ENCODE peak calls at places on chromosomes 5 and 9, in four cellular contexts. M is HepG2, A is K562, Q is GM12878. C is an unnamed sample.

GRCh38 chr9:2017459-2018161 is 2.5 kb downstream of the SMARCA2 start:
- DNase-seq in M (peak; percentile 20), Q (no peak), A (peak; percentile 45), C (peak; percentile 74)

GRCh38 chr5:57450991-57451876 is 31.4 kb downstream of the ACTBL2 start:
- DNase-seq in A (no peak), M (no peak), Q (no peak), C (no peak)

GRCh38 chr9:130770679-130771442 is 64.2 kb upstream of the ABL1 start:
- DNase-seq in A (peak; percentile 91), Q (no peak), M (peak; percentile 50), C (peak; percentile 77)

GRCh38 chr5:158589939-158590338 is 509.8 kb downstream of the EBF1 start:
- DNase-seq in A (no peak), M (no peak), Q (no peak), C (no peak)

GRCh38 chr9:70634696-70635095 is 220.2 kb upstream of the KLF9 start:
- DNase-seq in Q (no peak), M (no peak), A (no peak), C (no peak)

GRCh38 chr9:5512658-5513452 is 2.5 kb downstream of the PDCD1LG2 start:
- DNase-seq in M (no peak), A (no peak), Q (no peak), C (no peak)

GRCh38 chr5:54610197-54610898 is 92.8 kb downstream of the SNX18 start:
- DNase-seq in Q (peak; percentile 51), A (no peak), M (no peak), C (no peak)

GRCh38 chr9:3179716-3180115 is 335.8 kb upstream of the PUM3 start:
- DNase-seq in Q (no peak), A (no peak), M (no peak), C (no peak)

GRCh38 chr9:133111461-133112360 is 9.3 kb downstream of the RALGDS start:
- DNase-seq in M (no peak), A (no peak), Q (no peak), C (no peak)

GRCh38 chr9:14296462-14296861 is 17.5 kb downstream of the NFIB start:
- DNase-seq in M (no peak), Q (no peak), A (no peak), C (no peak)

GRCh38 chr9:30036558-30036957 is 2347.9 kb upstream of the ACO1 start:
- DNase-seq in A (no peak), M (no peak), Q (no peak), C (no peak)

GRCh38 chr9:80522465-80522864 is 950.7 kb downstream of the TLE4 start:
- DNase-seq in A (no peak), M (no peak), Q (no peak), C (no peak)

GRCh38 chr5:66596791-66597757 is 881 bp downstream of the MAST4 start:
- DNase-seq in A (no peak), Q (no peak), M (no peak), C (peak; percentile 53)

GRCh38 chr5:123117989-123118388 is 28.9 kb downstream of the PRDM6 start:
- DNase-seq in Q (no peak), M (no peak), A (no peak), C (no peak)

GRCh38 chr9:4793412-4794005 is 765 bp downstream of the RCL1 start:
- DNase-seq in Q (no peak), A (no peak), M (no peak), C (no peak)

GRCh38 chr9:114908104-114908621 is 22.2 kb downstream of the TNFSF8 start:
- DNase-seq in Q (no peak), M (peak; percentile 83), A (no peak), C (no peak)

GRCh38 chr5:54063817-54064216 is 246.6 kb downstream of the ARL15 start:
- DNase-seq in M (no peak), Q (no peak), A (no peak), C (no peak)

GRCh38 chr9:129164246-129164930 is 13.7 kb downstream of the IER5L start:
- DNase-seq in A (no peak), M (peak; percentile 72), Q (no peak), C (peak; percentile 63)

GRCh38 chr9:19049872-19050636 is 827 bp downstream of the RRAGA start:
- DNase-seq in Q (no peak), M (no peak), A (no peak), C (peak; percentile 54)

GRCh38 chr5:137708796-137709559 is 26.9 kb downstream of the KLHL3 start:
- DNase-seq in M (no peak), Q (no peak), A (no peak), C (no peak)

GRCh38 chr9:122498883-122499288 is 11.7 kb upstream of the OR1J2 start:
- DNase-seq in Q (no peak), A (peak; percentile 35), M (peak; percentile 24), C (peak; percentile 78)

GRCh38 chr9:81861644-81862043 is 66.6 kb upstream of the SPATA31D4 start:
- DNase-seq in M (no peak), Q (no peak), A (no peak), C (no peak)

GRCh38 chr9:129242971-129243561 is 65.0 kb upstream of the IER5L start:
- DNase-seq in M (no peak), A (no peak), Q (no peak), C (no peak)

GRCh38 chr5:39399135-39400036 is 25.4 kb downstream of the DAB2 start:
- DNase-seq in A (peak; percentile 73), Q (no peak), M (peak; percentile 30), C (peak; percentile 11)

GRCh38 chr9:82354260-82354659 is 365.7 kb downstream of the SPATA31D1 start:
- DNase-seq in A (no peak), Q (no peak), M (no peak), C (no peak)

GRCh38 chr5:172542651-172543131 is 88.4 kb upstream of the SH3PXD2B start:
- DNase-seq in A (no peak), M (no peak), Q (no peak), C (no peak)

GRCh38 chr5:62090953-62091352 is 215.1 kb upstream of the KIF2A start:
- DNase-seq in Q (no peak), A (no peak), M (no peak), C (no peak)

GRCh38 chr5:173268750-173269580 is 34.0 kb upstream of the NKX2-5 start:
- DNase-seq in A (no peak), Q (no peak), M (no peak), C (no peak)

GRCh38 chr9:26142201-26142600 is 464.0 kb upstream of the TUSC1 start:
- DNase-seq in Q (no peak), M (no peak), A (no peak), C (no peak)

GRCh38 chr5:142277796-142278195 is 47.0 kb downstream of the SPRY4 start:
- DNase-seq in Q (no peak), A (no peak), M (no peak), C (no peak)

GRCh38 chr5:77285442-77285841 is 75.0 kb downstream of the PDE8B start:
- DNase-seq in M (no peak), Q (no peak), A (no peak), C (no peak)
- H3K27me3 ChIP-seq in M (no peaks in the 10 kb centered on the region), Q (no peaks in the 10 kb centered on the region), A (peaks cover 12% of the 10 kb centered on the region), C (no peaks in the 10 kb centered on the region)

DNA sequence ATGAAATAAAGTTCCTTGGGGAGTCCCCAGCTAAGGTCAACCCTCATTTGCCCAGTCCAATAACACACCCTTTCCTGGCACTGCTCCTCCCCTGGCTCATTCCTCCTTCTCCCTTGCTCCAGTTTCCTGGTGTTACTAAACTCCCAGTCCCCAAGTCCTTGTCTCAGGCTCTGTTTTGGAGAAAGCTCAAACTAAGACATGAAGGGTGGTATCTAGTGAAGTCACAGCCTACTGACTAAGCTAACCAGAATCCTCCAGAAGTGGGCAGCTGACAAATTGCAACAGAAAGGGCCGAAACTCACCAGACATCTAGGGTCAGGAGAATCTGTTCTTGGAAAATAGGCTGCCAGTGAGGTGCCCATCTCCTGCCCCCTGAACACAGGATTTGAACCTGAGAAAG is 118.7 kb upstream of the NEK6 start:
- DNase-seq in M (no peak), Q (no peak), A (no peak), C (no peak)
- TF ChIP-seq JUNB in M (no peak), Q (no peak), A (no peak), C (no peak)

GRCh38 chr9:22005700-22006605 is 3.2 kb downstream of the CDKN2B start:
- DNase-seq in A (no peak), Q (no peak), M (no peak), C (peak; percentile 69)
- TF ChIP-seq EZH2 in A (no peak), Q (no peak), M (no peak), C (peak; percentile 68)

DNA sequence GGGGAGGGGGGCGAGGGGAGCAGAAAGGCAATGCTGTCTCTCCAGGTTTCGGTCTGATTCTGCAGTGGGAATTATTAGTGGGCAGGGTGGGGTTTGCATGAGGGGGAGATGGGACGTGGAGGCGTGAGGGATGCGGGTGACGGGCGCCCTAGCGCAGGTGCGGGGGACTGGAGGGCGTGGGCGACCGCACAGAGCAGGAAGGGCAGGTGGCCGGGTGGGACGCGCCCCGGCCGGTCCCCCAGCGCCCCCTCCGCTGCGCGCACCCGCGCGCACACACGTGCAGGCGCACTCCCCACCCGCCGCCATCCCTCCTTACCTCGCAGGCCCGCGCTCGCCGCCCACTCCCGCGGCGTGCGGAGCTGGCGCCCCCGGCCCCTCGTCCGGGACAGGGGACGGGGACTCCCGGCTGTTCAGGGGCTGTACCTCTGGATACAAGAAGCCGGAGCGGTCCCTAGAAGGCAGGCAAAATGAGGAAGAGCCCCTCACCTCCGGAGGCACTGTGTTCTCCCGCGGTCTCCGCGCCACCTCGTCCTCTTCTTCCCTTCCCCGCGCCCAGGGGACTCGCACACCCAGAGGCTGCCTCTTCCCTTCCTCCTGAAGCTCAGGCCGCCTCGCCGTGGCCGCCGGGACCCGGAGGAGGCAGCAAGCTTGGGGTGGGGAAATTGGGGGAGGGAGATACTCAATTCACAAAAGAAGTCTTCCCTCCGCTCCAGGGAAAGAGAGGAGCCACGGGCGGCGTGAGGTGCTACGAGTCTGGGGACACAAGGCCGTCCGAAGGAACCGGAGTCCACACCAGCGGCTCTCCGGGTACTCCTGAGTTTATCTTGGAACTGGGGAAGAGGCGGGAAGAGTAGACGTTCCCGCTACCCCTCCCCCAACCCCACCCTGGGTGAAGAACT is 1.3 kb upstream of the GABRB2 start:
- DNase-seq in A (no peak), M (no peak), Q (no peak), C (peak; percentile 48)
- H3K27me3 ChIP-seq in A (no peaks in the 10 kb centered on the region), M (no peaks in the 10 kb centered on the region), Q (peaks cover 8% of the 10 kb centered on the region), C (peaks cover 78% of the 10 kb centered on the region)

GRCh38 chr5:86838078-86838477 is 220.3 kb downstream of the COX7C start:
- DNase-seq in A (no peak), Q (no peak), M (no peak), C (no peak)
- TF ChIP-seq JUNB in A (no peak), Q (no peak), M (no peak), C (no peak)

DNA sequence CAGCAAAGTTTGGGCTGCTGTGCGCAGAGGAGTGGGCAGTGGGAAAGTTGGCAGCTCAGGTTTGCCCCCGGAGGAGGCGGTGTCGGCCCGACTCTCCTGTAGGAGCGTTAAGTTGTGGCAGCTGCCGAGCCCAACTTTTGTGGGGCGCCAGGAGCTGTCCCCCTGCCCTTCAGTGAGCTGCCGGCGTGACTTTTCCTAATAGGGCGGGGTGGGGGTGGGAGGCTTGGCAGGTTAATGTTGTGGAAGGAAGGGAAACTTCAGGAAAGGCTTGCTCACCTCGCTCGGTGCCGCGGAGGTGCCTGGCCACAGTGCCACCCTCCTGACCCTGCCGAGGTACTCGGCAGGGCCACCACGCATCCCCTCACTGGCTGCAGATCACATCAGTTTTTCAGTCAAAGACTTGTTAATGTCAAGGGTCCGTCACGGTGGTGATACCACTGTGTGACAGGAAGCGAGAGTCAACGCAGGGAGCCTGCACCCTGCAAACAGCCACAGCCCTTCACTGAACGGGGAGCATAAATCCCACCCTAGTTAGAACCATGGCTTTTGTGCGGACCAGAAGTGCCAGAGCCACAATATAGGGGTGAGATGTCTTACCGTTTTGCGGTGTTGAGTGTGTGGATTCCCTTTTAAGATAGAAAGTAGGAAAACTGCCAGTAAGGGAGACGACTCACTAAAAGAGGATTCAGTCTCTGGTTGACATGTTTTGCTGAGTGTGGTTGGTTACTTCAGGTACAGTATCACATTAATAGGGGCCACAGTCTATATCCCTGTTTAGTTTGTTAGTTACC is 746 bp downstream of the LNPEP start:
- DNase-seq in A (peak; percentile 26), M (peak; percentile 19), Q (no peak), C (peak; percentile 53)
- TF ChIP-seq EZH2 in A (no peak), M (no peak), Q (no peak), C (no peak)

GRCh38 chr5:154603978-154604679 is 126.1 kb upstream of the HAND1 start:
- DNase-seq in M (no peak), A (no peak), Q (no peak), C (peak; percentile 56)
- H3K27me3 ChIP-seq in M (peaks cover 7% of the 10 kb centered on the region), A (peaks cover 14% of the 10 kb centered on the region), Q (no peaks in the 10 kb centered on the region), C (peaks cover 47% of the 10 kb centered on the region)

C was measured in GM23338.